ENCODE peak calls at places on chromosomes 12 and 14, in four cellular contexts. L, X, N and C are unnamed samples.
A peak's percentile ranks its signal among the peaks of the same experiment; 100 is the strongest.

GRCh38 chr12:121968880-121969279 is 50.5 kb downstream of the CFAP251 start:
- DNase-seq in N (no peak), X (no peak), L (no peak), C (no peak)

GRCh38 chr12:123115409-123116111 is 35.3 kb downstream of the PITPNM2 start:
- DNase-seq in L (peak; percentile 74), X (peak; percentile 90), N (no peak), C (no peak)

GRCh38 chr12:46263140-46264017 is 5.5 kb downstream of the SLC38A1 start:
- DNase-seq in N (no peak), L (no peak), X (no peak), C (no peak)

GRCh38 chr14:74973003-74973614 is 17.7 kb upstream of the PGF start:
- DNase-seq in N (no peak), X (no peak), L (no peak), C (no peak)

GRCh38 chr12:104295954-104296353 is 7.6 kb upstream of the EID3 start:
- DNase-seq in N (no peak), X (no peak), L (no peak), C (no peak)

GRCh38 chr12:88638956-88639355 is 58.7 kb upstream of the KITLG start:
- DNase-seq in X (no peak), L (no peak), N (no peak), C (no peak)

GRCh38 chr14:100504372-100505078 is 82.7 kb downstream of the BEGAIN start:
- DNase-seq in X (no peak), N (no peak), L (no peak), C (no peak)

GRCh38 chr12:63319386-63319785 is 168.4 kb upstream of the AVPR1A start:
- DNase-seq in X (no peak), N (no peak), L (no peak), C (no peak)

GRCh38 chr12:6423267-6424007 is 21.3 kb upstream of the CD27 start:
- DNase-seq in L (peak; percentile 92), X (peak; percentile 83), N (peak; percentile 87), C (peak; percentile 89)

GRCh38 chr12:100141998-100142850 is 450 bp downstream of the BLTP3B start:
- DNase-seq in N (peak; percentile 75), X (no peak), L (no peak), C (peak; percentile 83)

GRCh38 chr12:2297004-2297403 is 244.2 kb downstream of the CACNA1C start:
- DNase-seq in N (no peak), L (no peak), X (no peak), C (no peak)

GRCh38 chr12:77615331-77615730 is 215.4 kb upstream of the NAV3 start:
- DNase-seq in X (no peak), L (no peak), N (no peak), C (no peak)

GRCh38 chr14:36212577-36212976 is 36.1 kb upstream of the PTCSC3 start:
- DNase-seq in L (no peak), N (no peak), X (no peak), C (no peak)

GRCh38 chr12:6097384-6097783 is 27.1 kb downstream of the VWF start:
- DNase-seq in L (no peak), X (peak; percentile 27), N (no peak), C (no peak)

GRCh38 chr14:85415015-85415712 is 114.8 kb upstream of the FLRT2 start:
- DNase-seq in L (peak; percentile 55), N (no peak), X (peak; percentile 63), C (peak; percentile 20)

GRCh38 chr12:67220065-67220464 is 49.1 kb upstream of the CAND1 start:
- DNase-seq in L (no peak), X (no peak), N (no peak), C (no peak)

GRCh38 chr12:75814856-75815754 is 216.5 kb downstream of the PHLDA1 start:
- DNase-seq in X (peak; percentile 94), N (no peak), L (peak; percentile 91), C (no peak)

GRCh38 chr14:61218765-61219164 is 62.4 kb downstream of the TMEM30B start:
- DNase-seq in N (no peak), X (no peak), L (no peak), C (no peak)

GRCh38 chr14:53523226-53523625 is 370.1 kb upstream of the DDHD1 start:
- DNase-seq in N (no peak), L (no peak), X (no peak), C (no peak)

GRCh38 chr12:5577239-5577638 is 145.3 kb downstream of the NTF3 start:
- DNase-seq in N (no peak), X (no peak), L (no peak), C (peak; percentile 62)

GRCh38 chr12:6950401-6950801 is 755 bp upstream of the PTPN6 start:
- DNase-seq in X (no peak), L (no peak), N (no peak), C (no peak)

GRCh38 chr14:40280652-40281051 is 848.4 kb upstream of the FBXO33 start:
- DNase-seq in X (no peak), L (no peak), N (no peak), C (no peak)

GRCh38 chr14:20652996-20653975 is 11.8 kb upstream of the OR6S1 start:
- DNase-seq in N (no peak), L (no peak), X (no peak), C (peak; percentile 49)

GRCh38 chr14:54786816-54787215 is 115.8 kb downstream of the GCH1 start:
- DNase-seq in X (no peak), N (no peak), L (no peak), C (no peak)

GRCh38 chr12:1091350-1091749 is 100.3 kb downstream of the ERC1 start:
- DNase-seq in N (no peak), L (no peak), X (no peak), C (no peak)

GRCh38 chr12:31819427-31819826 is 90.6 kb upstream of the AMN1 start:
- DNase-seq in N (no peak), X (no peak), L (no peak), C (no peak)

GRCh38 chr14:105873870-105874512 is 347.6 kb downstream of the TMEM121 start:
- DNase-seq in L (no peak), X (no peak), N (no peak), C (no peak)

GRCh38 chr12:3750616-3751015 is 2.3 kb downstream of the CRACR2A start:
- DNase-seq in L (no peak), N (no peak), X (no peak), C (no peak)

GRCh38 chr12:96208801-96209534 is 14.8 kb downstream of the ELK3 start:
- DNase-seq in L (no peak), X (no peak), N (no peak), C (no peak)

GRCh38 chr12:113231275-113232231 is 10.3 kb downstream of the TPCN1 start:
- DNase-seq in L (no peak), N (peak; percentile 15), X (no peak), C (no peak)

GRCh38 chr14:55109846-55110245 is 19.2 kb upstream of the LGALS3 start:
- DNase-seq in N (no peak), L (no peak), X (no peak), C (no peak)

GRCh38 chr14:103091041-103091882 is 3.3 kb upstream of the EXOC3L4 start:
- DNase-seq in N (peak; percentile 75), L (no peak), X (no peak), C (peak; percentile 82)

GRCh38 chr14:54683882-54684794 is 117.2 kb downstream of the SAMD4A start:
- DNase-seq in L (peak; percentile 63), N (no peak), X (peak; percentile 33), C (peak; percentile 26)

GRCh38 chr12:3962661-3963483 is 89.7 kb upstream of the PARP11 start:
- DNase-seq in N (no peak), L (no peak), X (no peak), C (no peak)

GRCh38 chr14:23321572-23322547 is 603 bp downstream of the PABPN1 start:
- DNase-seq in L (peak; percentile 33), X (no peak), N (peak; percentile 52), C (peak; percentile 57)

GRCh38 chr12:12890815-12891645 is at the start of gene GPRC5A:
- DNase-seq in X (peak; percentile 82), N (peak; percentile 87), L (peak; percentile 88), C (peak; percentile 94)

GRCh38 chr12:76627346-76628135 is 68.0 kb upstream of the OSBPL8 start:
- DNase-seq in L (no peak), N (no peak), X (no peak), C (no peak)